ENCODE peak calls at places on chromosomes 3 and 15, in seven cellular contexts. C is A549, I is SK-N-SH, F is endothelial cell of umbilical vein, V is HCT116, P is HepG2, G is K562. Q is an unnamed sample.

GRCh38 chr3:65904016-65904415 is 134.7 kb downstream of the MAGI1 start:
- DNase-seq in C (no peak), I (no peak), F (no peak), V (no peak), P (no peak), G (no peak), Q (no peak)

GRCh38 chr3:133717424-133717823 is 28.8 kb upstream of the TF start:
- DNase-seq in C (no peak), I (no peak), F (no peak), V (no peak), P (peak), G (no peak), Q (no peak)

GRCh38 chr3:25910997-25911396 is 121.1 kb downstream of the OXSM start:
- DNase-seq in C (no peak), I (no peak), F (peak), V (peak), P (peak), G (peak), Q (peak)

GRCh38 chr15:29800441-29801366 is 21.6 kb downstream of the TJP1 start:
- DNase-seq in C (no peak), I (peak), F (peak), V (no peak), P (no peak), G (no peak), Q (no peak)

GRCh38 chr3:195886181-195887141 is 21.9 kb downstream of the TNK2 start:
- DNase-seq in C (no peak), I (no peak), F (peak), V (no peak), P (no peak), G (peak), Q (no peak)

GRCh38 chr3:123076496-123077418 is 9.9 kb downstream of the PDIA5 start:
- DNase-seq in C (no peak), I (peak), F (peak), V (no peak), P (no peak), G (no peak), Q (no peak)

GRCh38 chr3:24690777-24691176 is 196.1 kb upstream of the THRB start:
- DNase-seq in C (no peak), I (no peak), F (no peak), V (no peak), P (no peak), G (no peak), Q (no peak)

GRCh38 chr3:98901032-98901464 is 447 bp downstream of the DCBLD2 start:
- DNase-seq in C (no peak), I (peak), F (peak), V (no peak), P (peak), G (peak), Q (peak)

GRCh38 chr15:77497108-77497737 is 76.5 kb downstream of the HMG20A start:
- DNase-seq in C (no peak), I (peak), F (no peak), V (no peak), P (no peak), G (no peak), Q (no peak)
- TF ChIP-seq MAX in C (no peak), I (peak), F (no peak), V (no peak), P (no peak), G (no peak), Q (no peak)

GRCh38 chr3:143613226-143613625 is 235.0 kb downstream of the SLC9A9 start:
- DNase-seq in C (no peak), I (no peak), F (no peak), V (no peak), P (no peak), G (no peak), Q (no peak)

GRCh38 chr3:143612541-143612940 is 235.7 kb downstream of the SLC9A9 start:
- DNase-seq in C (no peak), I (no peak), F (no peak), V (no peak), P (no peak), G (no peak), Q (no peak)

DNA sequence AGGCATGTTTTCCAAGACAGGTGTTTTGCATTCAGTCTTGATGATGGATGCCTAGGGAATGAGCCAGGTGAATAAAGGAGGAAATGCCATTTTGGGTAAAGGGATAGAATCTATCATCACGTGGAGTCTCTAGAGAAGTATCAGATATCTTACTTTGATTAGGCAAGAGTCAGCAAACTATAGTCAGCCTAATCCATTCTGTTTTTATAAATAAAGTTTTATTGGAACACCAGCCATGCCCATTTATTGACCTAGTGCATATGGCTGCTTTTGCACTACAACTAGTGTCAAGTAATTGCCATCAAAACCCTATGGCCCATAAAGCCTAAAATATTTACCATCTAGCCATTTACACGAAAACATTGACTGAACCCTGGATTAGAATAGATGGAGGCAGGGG is 231.2 kb downstream of the SLC9A9 start:
- DNase-seq in C (no peak), I (no peak), F (no peak), V (no peak), P (no peak), G (no peak), Q (no peak)
- H3K4me3 ChIP-seq in C (no peak), I (no peak), F (no peak), V (no peak), P (no peak), G (no peak), Q (no peak)

GRCh38 chr15:90644526-90644925 is 72.6 kb upstream of the BLM start:
- DNase-seq in C (no peak), I (no peak), F (no peak), V (no peak), P (no peak), G (no peak), Q (no peak)

GRCh38 chr15:90640862-90641261 is 76.3 kb upstream of the BLM start:
- DNase-seq in C (no peak), I (no peak), F (no peak), V (no peak), P (no peak), G (no peak), Q (no peak)

GRCh38 chr15:90641581-90642463 is 75.3 kb upstream of the BLM start:
- DNase-seq in C (no peak), I (no peak), F (no peak), V (no peak), P (no peak), G (no peak), Q (no peak)

GRCh38 chr15:90643301-90643632 is 73.9 kb upstream of the BLM start:
- DNase-seq in C (no peak), I (no peak), F (no peak), V (no peak), P (no peak), G (no peak), Q (no peak)

DNA sequence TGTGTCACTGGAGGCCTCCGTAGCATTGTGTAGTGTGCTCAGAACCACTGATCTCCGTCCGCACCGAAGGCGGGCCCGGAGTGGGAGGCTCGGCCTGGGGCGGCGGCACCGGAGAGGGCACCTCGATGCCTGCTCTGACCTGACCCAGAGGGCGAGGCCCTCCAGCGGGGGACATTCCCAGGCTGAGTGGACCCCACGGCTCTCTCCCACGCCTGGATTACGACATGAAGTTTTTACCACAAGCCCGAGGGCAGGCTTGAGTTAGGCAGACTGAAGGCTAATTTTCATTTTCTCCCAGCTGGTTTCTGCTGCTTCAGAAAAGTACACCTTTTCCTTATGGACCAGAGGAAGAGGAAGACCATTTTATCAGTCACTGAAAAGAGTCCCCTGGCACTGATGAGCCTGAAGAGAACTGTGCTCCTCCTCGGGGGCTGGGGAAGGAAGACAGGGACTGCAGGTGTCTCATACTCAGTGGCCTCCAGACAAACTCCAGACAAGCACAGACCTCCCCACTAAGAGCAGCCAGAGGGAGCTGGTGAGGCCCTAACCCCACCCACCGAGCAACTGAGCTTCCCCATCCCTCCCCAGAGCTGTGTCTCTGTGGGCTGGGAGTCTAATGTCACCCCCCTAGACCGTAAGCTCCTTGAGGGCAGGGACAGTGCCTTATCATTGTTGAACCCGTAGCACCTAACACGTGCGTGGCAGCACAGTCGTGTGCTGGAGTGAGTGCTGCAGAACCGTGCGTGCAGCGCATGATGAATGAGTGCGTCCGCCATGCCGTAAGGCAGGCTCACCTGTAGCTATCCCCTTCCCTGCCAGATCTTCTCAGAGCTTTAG is 74.5 kb upstream of the BLM start:
- DNase-seq in C (no peak), I (no peak), F (no peak), V (no peak), P (no peak), G (no peak), Q (peak)
- TF ChIP-seq CTCF in C (no peak), I (no peak), F (peak), V (no peak), P (peak), G (no peak), Q (peak)

GRCh38 chr3:30618508-30618907 is 12.1 kb downstream of the TGFBR2 start:
- DNase-seq in C (no peak), I (no peak), F (no peak), V (no peak), P (no peak), G (no peak), Q (no peak)

GRCh38 chr3:30615615-30616346 is 9.4 kb downstream of the TGFBR2 start:
- DNase-seq in C (no peak), I (no peak), F (peak), V (no peak), P (no peak), G (no peak), Q (no peak)

GRCh38 chr3:30616347-30617027 is 10.1 kb downstream of the TGFBR2 start:
- DNase-seq in C (no peak), I (no peak), F (peak), V (no peak), P (no peak), G (no peak), Q (no peak)

GRCh38 chr3:30617653-30618052 is 11.3 kb downstream of the TGFBR2 start:
- DNase-seq in C (no peak), I (no peak), F (no peak), V (no peak), P (no peak), G (no peak), Q (no peak)

GRCh38 chr3:30617069-30617468 is 10.7 kb downstream of the TGFBR2 start:
- DNase-seq in C (no peak), I (no peak), F (no peak), V (no peak), P (no peak), G (no peak), Q (no peak)
- TF ChIP-seq MAX in C (no peak), I (no peak), F (no peak), V (no peak), P (no peak), G (no peak), Q (no peak)

GRCh38 chr3:15271785-15272381 is 60.5 kb downstream of the SH3BP5 start:
- DNase-seq in C (no peak), I (no peak), F (no peak), V (no peak), P (no peak), G (no peak), Q (peak)

GRCh38 chr3:15271030-15271429 is 61.4 kb downstream of the SH3BP5 start:
- DNase-seq in C (no peak), I (no peak), F (no peak), V (no peak), P (no peak), G (no peak), Q (no peak)

GRCh38 chr3:15273214-15273613 is 59.2 kb downstream of the SH3BP5 start:
- DNase-seq in C (no peak), I (no peak), F (no peak), V (no peak), P (no peak), G (no peak), Q (peak)

GRCh38 chr3:15269091-15269989 is 63.0 kb downstream of the SH3BP5 start:
- DNase-seq in C (peak), I (peak), F (peak), V (peak), P (no peak), G (peak), Q (peak)

DNA sequence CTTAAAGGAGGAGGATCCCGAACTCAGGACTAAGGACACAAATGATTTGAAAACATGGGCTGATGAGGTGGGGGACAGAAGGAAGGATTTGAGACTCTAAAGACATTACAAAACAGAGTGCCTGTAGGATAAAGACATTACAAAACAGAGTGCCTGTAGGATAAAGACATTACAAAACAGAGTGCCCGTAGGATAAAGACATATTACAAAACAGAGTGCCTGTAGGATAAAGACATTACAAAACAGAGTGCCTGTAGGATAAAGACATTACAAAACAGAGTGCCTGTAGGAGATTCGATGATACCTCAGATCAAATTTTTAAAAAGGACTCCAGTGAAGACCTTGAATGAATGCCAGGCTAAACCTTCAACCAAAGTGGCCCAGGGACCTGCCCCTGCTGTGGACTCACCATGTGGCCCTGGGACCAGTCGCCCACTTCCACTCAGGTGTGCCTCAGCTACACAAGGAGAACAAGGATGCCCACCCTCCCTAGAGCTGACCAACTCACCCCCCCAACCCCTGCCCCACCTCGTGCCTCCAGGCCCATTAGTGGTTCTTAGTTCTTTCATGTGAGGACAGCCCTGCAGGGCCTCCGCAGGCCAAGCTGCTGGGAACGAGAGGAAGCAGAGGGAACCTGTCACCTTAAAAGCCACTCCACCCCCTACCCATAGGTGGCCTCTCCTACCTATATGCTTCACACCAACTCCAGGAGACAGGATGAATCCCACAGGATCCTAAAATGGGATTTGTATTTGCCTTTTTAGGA is 59.8 kb downstream of the SH3BP5 start:
- DNase-seq in C (no peak), I (no peak), F (no peak), V (no peak), P (no peak), G (no peak), Q (no peak)
- H3K4me3 ChIP-seq in C (no peak), I (no peak), F (no peak), V (no peak), P (no peak), G (no peak), Q (peak)

GRCh38 chr3:159266779-159267178 is 464.9 kb downstream of the MFSD1 start:
- DNase-seq in C (peak), I (peak), F (peak), V (peak), P (peak), G (peak), Q (peak)
- TF ChIP-seq CTCF in C (peak), I (peak), F (peak), V (peak), P (peak), G (peak), Q (peak)